ENCODE peak calls at places on chromosomes 6 and 20, in seven cellular contexts. Q is activated T-cell treated with anti-CD3 and anti-CD28 coated beads, Interleukin-2, amount 50 U/mL, for 4 hours; M is stimulated activated CD8-positive, alpha-beta memory T cell treated with anti-CD3 and anti-CD28 coated beads, Interleukin-15, amount 100 ng/mL, for 4 hours; R is fibroblast of gingiva; Y is amniotic stem cell; U is MCF 10A; B is T-helper 2 cell. L is an unnamed sample.

GRCh38 chr20:62012631-62013030 is 53.0 kb downstream of the TAF4 start:
- DNase-seq in Q (no peak), M (no peak), R (no peak), Y (no peak), U (no peak), B (no peak), L (no peak)

GRCh38 chr6:31395832-31396231 is 7.6 kb upstream of the MICA start:
- DNase-seq in Q (no peak), M (no peak), R (no peak), Y (no peak), U (no peak), B (no peak), L (no peak)

GRCh38 chr6:161422710-161423109 is 148.8 kb upstream of the AGPAT4 start:
- DNase-seq in Q (no peak), M (no peak), R (peak), Y (no peak), U (peak), B (no peak), L (no peak)

GRCh38 chr6:91464201-91464600 is 877.3 kb upstream of the MAP3K7 start:
- DNase-seq in Q (no peak), M (no peak), R (no peak), Y (no peak), U (no peak), B (no peak), L (no peak)

GRCh38 chr20:49186535-49187329 is 1.4 kb downstream of the STAU1 start:
- DNase-seq in Q (peak), M (peak), R (peak), Y (peak), U (peak), B (no peak), L (no peak)

GRCh38 chr6:38973178-38974057 is 75.2 kb upstream of the GLP1R start:
- DNase-seq in Q (no peak), M (no peak), R (peak), Y (peak), U (peak), B (no peak), L (no peak)

GRCh38 chr6:166307082-166307980 is 861 bp downstream of the PRR18 start:
- DNase-seq in Q (no peak), M (no peak), R (no peak), Y (no peak), U (no peak), B (no peak), L (no peak)

GRCh38 chr20:39885975-39886649 is 802.9 kb downstream of the MAFB start:
- DNase-seq in Q (no peak), M (no peak), R (peak), Y (peak), U (peak), B (no peak), L (no peak)